ENCODE peak calls at places on chromosomes 3 and 15, in nine cellular contexts. One of them, this sample, is unnamed.

GRCh38 chr3:25784971-25785370 is 1.7 kb upstream of the NGLY1 start:
- DNase-seq in heart left ventricle: no peak
- DNase-seq in naive thymus-derived CD4-positive, alpha-beta T cell: no peak
- DNase-seq in psoas muscle: no peak
- DNase-seq in fibroblast of lung: no peak
- DNase-seq in ovary: no peak
- DNase-seq in NT2/D1: no peak
- DNase-seq in mammary epithelial cell: no peak
- DNase-seq in cardiac muscle cell: no peak
- DNase-seq in this sample: no peak

GRCh38 chr3:113626513-113627371 is 69.7 kb downstream of the USF3 start:
- DNase-seq in heart left ventricle: peak; percentile 65
- DNase-seq in naive thymus-derived CD4-positive, alpha-beta T cell: no peak
- DNase-seq in psoas muscle: peak; percentile 30
- DNase-seq in fibroblast of lung: peak; percentile 74
- DNase-seq in ovary: peak; percentile 29
- DNase-seq in NT2/D1: peak; percentile 61
- DNase-seq in mammary epithelial cell: peak; percentile 55
- DNase-seq in cardiac muscle cell: peak; percentile 59
- DNase-seq in this sample: peak; percentile 58

GRCh38 chr3:13927295-13927694 is 47.4 kb upstream of the WNT7A start:
- DNase-seq in heart left ventricle: no peak
- DNase-seq in naive thymus-derived CD4-positive, alpha-beta T cell: no peak
- DNase-seq in psoas muscle: no peak
- DNase-seq in fibroblast of lung: no peak
- DNase-seq in ovary: no peak
- DNase-seq in NT2/D1: no peak
- DNase-seq in mammary epithelial cell: no peak
- DNase-seq in cardiac muscle cell: no peak
- DNase-seq in this sample: no peak

GRCh38 chr15:99726333-99726732 is 6.9 kb downstream of the LYSMD4 start:
- DNase-seq in heart left ventricle: no peak
- DNase-seq in naive thymus-derived CD4-positive, alpha-beta T cell: no peak
- DNase-seq in psoas muscle: no peak
- DNase-seq in fibroblast of lung: no peak
- DNase-seq in ovary: no peak
- DNase-seq in NT2/D1: no peak
- DNase-seq in mammary epithelial cell: no peak
- DNase-seq in cardiac muscle cell: no peak
- DNase-seq in this sample: no peak

GRCh38 chr15:77856718-77857346 is 220.7 kb downstream of the TBC1D2B start:
- DNase-seq in heart left ventricle: no peak
- DNase-seq in naive thymus-derived CD4-positive, alpha-beta T cell: no peak
- DNase-seq in psoas muscle: no peak
- DNase-seq in fibroblast of lung: no peak
- DNase-seq in ovary: no peak
- DNase-seq in NT2/D1: no peak
- DNase-seq in mammary epithelial cell: no peak
- DNase-seq in cardiac muscle cell: no peak
- DNase-seq in this sample: no peak

GRCh38 chr3:134317106-134317947 is 56.9 kb downstream of the AMOTL2 start:
- DNase-seq in heart left ventricle: no peak
- DNase-seq in naive thymus-derived CD4-positive, alpha-beta T cell: no peak
- DNase-seq in psoas muscle: no peak
- DNase-seq in fibroblast of lung: no peak
- DNase-seq in ovary: no peak
- DNase-seq in NT2/D1: no peak
- DNase-seq in mammary epithelial cell: peak; percentile 82
- DNase-seq in cardiac muscle cell: no peak
- DNase-seq in this sample: peak; percentile 91

GRCh38 chr3:171055336-171056178 is 29.0 kb upstream of the SLC2A2 start:
- DNase-seq in heart left ventricle: no peak
- DNase-seq in naive thymus-derived CD4-positive, alpha-beta T cell: no peak
- DNase-seq in psoas muscle: no peak
- DNase-seq in fibroblast of lung: peak; percentile 50
- DNase-seq in ovary: no peak
- DNase-seq in NT2/D1: no peak
- DNase-seq in mammary epithelial cell: no peak
- DNase-seq in cardiac muscle cell: no peak
- DNase-seq in this sample: no peak

GRCh38 chr3:196889844-196890243 is 22.1 kb downstream of the SENP5 start:
- DNase-seq in heart left ventricle: no peak
- DNase-seq in naive thymus-derived CD4-positive, alpha-beta T cell: no peak
- DNase-seq in psoas muscle: no peak
- DNase-seq in fibroblast of lung: no peak
- DNase-seq in ovary: no peak
- DNase-seq in NT2/D1: no peak
- DNase-seq in mammary epithelial cell: no peak
- DNase-seq in cardiac muscle cell: no peak
- DNase-seq in this sample: no peak

GRCh38 chr15:48334260-48334659 is 3.0 kb downstream of the DUT start:
- DNase-seq in heart left ventricle: no peak
- DNase-seq in naive thymus-derived CD4-positive, alpha-beta T cell: no peak
- DNase-seq in psoas muscle: no peak
- DNase-seq in fibroblast of lung: no peak
- DNase-seq in ovary: no peak
- DNase-seq in NT2/D1: no peak
- DNase-seq in mammary epithelial cell: no peak
- DNase-seq in cardiac muscle cell: no peak
- DNase-seq in this sample: no peak

GRCh38 chr15:64651573-64652260 is 123.7 kb downstream of the RBPMS2 start:
- DNase-seq in heart left ventricle: no peak
- DNase-seq in naive thymus-derived CD4-positive, alpha-beta T cell: peak; percentile 45
- DNase-seq in psoas muscle: no peak
- DNase-seq in fibroblast of lung: no peak
- DNase-seq in ovary: no peak
- DNase-seq in NT2/D1: peak; percentile 20
- DNase-seq in mammary epithelial cell: peak; percentile 20
- DNase-seq in cardiac muscle cell: no peak
- DNase-seq in this sample: no peak

GRCh38 chr15:44311136-44311535 is 22.6 kb downstream of the GOLM2 start:
- DNase-seq in heart left ventricle: no peak
- DNase-seq in naive thymus-derived CD4-positive, alpha-beta T cell: no peak
- DNase-seq in psoas muscle: no peak
- DNase-seq in fibroblast of lung: no peak
- DNase-seq in ovary: no peak
- DNase-seq in NT2/D1: no peak
- DNase-seq in mammary epithelial cell: no peak
- DNase-seq in cardiac muscle cell: no peak
- DNase-seq in this sample: no peak

GRCh38 chr3:139283301-139283700 is 60.5 kb upstream of the MRPS22 start:
- DNase-seq in heart left ventricle: no peak
- DNase-seq in naive thymus-derived CD4-positive, alpha-beta T cell: no peak
- DNase-seq in psoas muscle: no peak
- DNase-seq in fibroblast of lung: no peak
- DNase-seq in ovary: no peak
- DNase-seq in NT2/D1: no peak
- DNase-seq in mammary epithelial cell: no peak
- DNase-seq in cardiac muscle cell: no peak
- DNase-seq in this sample: no peak

GRCh38 chr3:139281512-139282196 is 62.2 kb upstream of the MRPS22 start:
- DNase-seq in heart left ventricle: no peak
- DNase-seq in naive thymus-derived CD4-positive, alpha-beta T cell: no peak
- DNase-seq in psoas muscle: no peak
- DNase-seq in fibroblast of lung: no peak
- DNase-seq in ovary: no peak
- DNase-seq in NT2/D1: no peak
- DNase-seq in mammary epithelial cell: no peak
- DNase-seq in cardiac muscle cell: no peak
- DNase-seq in this sample: peak; percentile 97

GRCh38 chr3:139284221-139284620 is 59.6 kb upstream of the MRPS22 start:
- DNase-seq in heart left ventricle: no peak
- DNase-seq in naive thymus-derived CD4-positive, alpha-beta T cell: no peak
- DNase-seq in psoas muscle: no peak
- DNase-seq in fibroblast of lung: no peak
- DNase-seq in ovary: no peak
- DNase-seq in NT2/D1: no peak
- DNase-seq in mammary epithelial cell: no peak
- DNase-seq in cardiac muscle cell: no peak
- DNase-seq in this sample: peak; percentile 95

GRCh38 chr3:139280027-139280671 is 63.7 kb upstream of the MRPS22 start:
- DNase-seq in heart left ventricle: no peak
- DNase-seq in naive thymus-derived CD4-positive, alpha-beta T cell: no peak
- DNase-seq in psoas muscle: no peak
- DNase-seq in fibroblast of lung: no peak
- DNase-seq in ovary: no peak
- DNase-seq in NT2/D1: no peak
- DNase-seq in mammary epithelial cell: no peak
- DNase-seq in cardiac muscle cell: no peak
- DNase-seq in this sample: no peak

GRCh38 chr3:139281096-139281495 is 62.7 kb upstream of the MRPS22 start:
- DNase-seq in heart left ventricle: no peak
- DNase-seq in naive thymus-derived CD4-positive, alpha-beta T cell: no peak
- DNase-seq in psoas muscle: no peak
- DNase-seq in fibroblast of lung: no peak
- DNase-seq in ovary: no peak
- DNase-seq in NT2/D1: no peak
- DNase-seq in mammary epithelial cell: no peak
- DNase-seq in cardiac muscle cell: no peak
- DNase-seq in this sample: peak; percentile 89
- H3K4me3 ChIP-seq in heart left ventricle: no peak overlapping the region
- H3K4me3 ChIP-seq in naive thymus-derived CD4-positive, alpha-beta T cell: no peak overlapping the region
- H3K4me3 ChIP-seq in psoas muscle: no peak overlapping the region
- H3K4me3 ChIP-seq in fibroblast of lung: no peak overlapping the region
- H3K4me3 ChIP-seq in ovary: no peak overlapping the region
- H3K4me3 ChIP-seq in NT2/D1: no peak overlapping the region
- H3K4me3 ChIP-seq in mammary epithelial cell: no peak overlapping the region
- H3K4me3 ChIP-seq in cardiac muscle cell: no peak overlapping the region
- H3K4me3 ChIP-seq in this sample: no peak overlapping the region

GRCh38 chr3:353191-353739 is 156.7 kb downstream of the CHL1 start:
- DNase-seq in heart left ventricle: no peak
- DNase-seq in naive thymus-derived CD4-positive, alpha-beta T cell: no peak
- DNase-seq in psoas muscle: no peak
- DNase-seq in fibroblast of lung: no peak
- DNase-seq in ovary: no peak
- DNase-seq in NT2/D1: no peak
- DNase-seq in mammary epithelial cell: no peak
- DNase-seq in cardiac muscle cell: no peak
- DNase-seq in this sample: no peak

GRCh38 chr3:352599-352998 is 156.0 kb downstream of the CHL1 start:
- DNase-seq in heart left ventricle: no peak
- DNase-seq in naive thymus-derived CD4-positive, alpha-beta T cell: no peak
- DNase-seq in psoas muscle: no peak
- DNase-seq in fibroblast of lung: no peak
- DNase-seq in ovary: no peak
- DNase-seq in NT2/D1: no peak
- DNase-seq in mammary epithelial cell: no peak
- DNase-seq in cardiac muscle cell: no peak
- DNase-seq in this sample: no peak

GRCh38 chr3:354433-354832 is 157.9 kb downstream of the CHL1 start:
- DNase-seq in heart left ventricle: no peak
- DNase-seq in naive thymus-derived CD4-positive, alpha-beta T cell: peak; percentile 6
- DNase-seq in psoas muscle: no peak
- DNase-seq in fibroblast of lung: peak; percentile 74
- DNase-seq in ovary: no peak
- DNase-seq in NT2/D1: peak; percentile 40
- DNase-seq in mammary epithelial cell: peak; percentile 31
- DNase-seq in cardiac muscle cell: peak; percentile 58
- DNase-seq in this sample: peak; percentile 11

GRCh38 chr3:356947-357346 is 160.4 kb downstream of the CHL1 start:
- DNase-seq in heart left ventricle: no peak
- DNase-seq in naive thymus-derived CD4-positive, alpha-beta T cell: no peak
- DNase-seq in psoas muscle: no peak
- DNase-seq in fibroblast of lung: peak; percentile 18
- DNase-seq in ovary: no peak
- DNase-seq in NT2/D1: no peak
- DNase-seq in mammary epithelial cell: no peak
- DNase-seq in cardiac muscle cell: no peak
- DNase-seq in this sample: peak; percentile 83

DNA sequence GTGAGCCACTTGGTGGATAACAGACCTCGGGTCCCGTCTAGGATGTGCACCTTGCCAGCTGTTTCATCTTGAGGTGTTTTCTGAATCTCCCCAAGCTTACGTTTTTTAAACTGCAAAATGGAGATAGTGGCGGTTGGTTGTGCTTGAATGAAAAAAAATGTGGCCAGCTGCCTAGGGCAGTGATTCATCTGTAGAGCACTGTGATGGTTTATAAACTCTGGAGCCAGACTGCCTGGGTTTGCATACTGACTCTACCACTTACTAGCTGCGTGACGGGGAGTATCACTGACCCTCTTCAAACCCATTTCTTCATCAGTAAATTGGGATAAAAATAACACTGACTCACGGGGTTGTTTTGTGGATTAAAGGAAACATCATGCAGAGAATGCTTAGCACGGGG is 159.1 kb downstream of the CHL1 start:
- DNase-seq in heart left ventricle: no peak
- DNase-seq in naive thymus-derived CD4-positive, alpha-beta T cell: no peak
- DNase-seq in psoas muscle: no peak
- DNase-seq in fibroblast of lung: peak; percentile 72
- DNase-seq in ovary: peak; percentile 25
- DNase-seq in NT2/D1: no peak
- DNase-seq in mammary epithelial cell: no peak
- DNase-seq in cardiac muscle cell: no peak
- DNase-seq in this sample: peak; percentile 80
- H3K9me3 ChIP-seq in heart left ventricle: no peaks in the 10 kb centered on the region
- H3K9me3 ChIP-seq in naive thymus-derived CD4-positive, alpha-beta T cell: no peaks in the 10 kb centered on the region
- H3K9me3 ChIP-seq in psoas muscle: no peaks in the 10 kb centered on the region
- H3K9me3 ChIP-seq in fibroblast of lung: no peaks in the 10 kb centered on the region
- H3K9me3 ChIP-seq in ovary: no peaks in the 10 kb centered on the region
- H3K9me3 ChIP-seq in NT2/D1: no peaks in the 10 kb centered on the region
- H3K9me3 ChIP-seq in mammary epithelial cell: no peaks in the 10 kb centered on the region
- H3K9me3 ChIP-seq in cardiac muscle cell: no peaks in the 10 kb centered on the region
- H3K9me3 ChIP-seq in this sample: no peaks in the 10 kb centered on the region

GRCh38 chr15:91228391-91228790 is 128.3 kb downstream of the SV2B start:
- DNase-seq in heart left ventricle: no peak
- DNase-seq in naive thymus-derived CD4-positive, alpha-beta T cell: no peak
- DNase-seq in psoas muscle: no peak
- DNase-seq in fibroblast of lung: no peak
- DNase-seq in ovary: no peak
- DNase-seq in NT2/D1: no peak
- DNase-seq in mammary epithelial cell: no peak
- DNase-seq in cardiac muscle cell: no peak
- DNase-seq in this sample: no peak
- H3K27me3 ChIP-seq in heart left ventricle: no peaks in the 10 kb centered on the region
- H3K27me3 ChIP-seq in naive thymus-derived CD4-positive, alpha-beta T cell: no peaks in the 10 kb centered on the region
- H3K27me3 ChIP-seq in psoas muscle: no peaks in the 10 kb centered on the region
- H3K27me3 ChIP-seq in fibroblast of lung: no peaks in the 10 kb centered on the region
- H3K27me3 ChIP-seq in ovary: no peaks in the 10 kb centered on the region
- H3K27me3 ChIP-seq in NT2/D1: no peaks in the 10 kb centered on the region
- H3K27me3 ChIP-seq in mammary epithelial cell: no peaks in the 10 kb centered on the region
- H3K27me3 ChIP-seq in cardiac muscle cell: no peaks in the 10 kb centered on the region
- H3K27me3 ChIP-seq in this sample: peaks cover 40% of the 10 kb centered on the region

DNA sequence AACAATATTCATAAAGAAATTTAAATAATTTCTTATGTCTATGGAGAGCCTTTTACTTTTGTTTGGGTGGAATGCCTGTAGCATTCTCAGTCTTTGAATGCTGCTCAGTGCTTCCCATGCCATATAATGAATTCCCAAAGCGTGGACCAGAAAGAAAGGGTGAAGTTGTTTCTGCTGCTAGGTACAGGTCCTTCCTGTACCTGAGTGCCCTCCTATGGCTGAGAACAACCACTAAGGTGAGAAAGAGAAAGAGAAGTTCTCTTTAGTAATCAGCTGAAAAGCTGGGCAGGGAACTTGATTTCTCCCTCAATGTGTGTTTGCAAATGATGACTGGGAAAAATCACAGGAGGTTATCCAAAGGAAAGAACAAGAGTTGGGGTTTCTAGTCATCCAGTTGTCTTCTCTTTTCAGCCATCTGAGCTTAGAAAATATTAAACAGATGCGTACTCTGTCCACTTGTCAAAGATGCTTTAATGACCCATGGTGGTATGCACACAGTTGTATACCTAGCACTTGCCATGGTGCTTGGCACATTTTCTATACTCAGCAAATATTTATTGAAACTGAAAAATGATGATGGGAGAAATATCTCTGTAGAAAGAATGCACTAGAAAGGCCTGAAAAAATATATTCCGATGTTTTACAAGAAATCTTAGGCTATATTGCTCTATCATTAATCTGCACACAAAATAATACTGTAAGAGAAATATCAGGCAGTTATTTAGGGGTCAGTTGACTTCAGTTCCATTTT is 404.7 kb downstream of the TIGIT start:
- DNase-seq in heart left ventricle: no peak
- DNase-seq in naive thymus-derived CD4-positive, alpha-beta T cell: no peak
- DNase-seq in psoas muscle: no peak
- DNase-seq in fibroblast of lung: no peak
- DNase-seq in ovary: no peak
- DNase-seq in NT2/D1: no peak
- DNase-seq in mammary epithelial cell: no peak
- DNase-seq in cardiac muscle cell: no peak
- DNase-seq in this sample: no peak
- H3K4me3 ChIP-seq in heart left ventricle: no peak overlapping the region
- H3K4me3 ChIP-seq in naive thymus-derived CD4-positive, alpha-beta T cell: no peak overlapping the region
- H3K4me3 ChIP-seq in psoas muscle: no peak overlapping the region
- H3K4me3 ChIP-seq in fibroblast of lung: no peak overlapping the region
- H3K4me3 ChIP-seq in ovary: no peak overlapping the region
- H3K4me3 ChIP-seq in NT2/D1: no peak overlapping the region
- H3K4me3 ChIP-seq in mammary epithelial cell: no peak overlapping the region
- H3K4me3 ChIP-seq in cardiac muscle cell: no peak overlapping the region
- H3K4me3 ChIP-seq in this sample: no peak overlapping the region

This sample was measured in MG63.